ENCODE peak calls at places on chromosome X, in five cellular contexts. N is lower lobe of right lung, Q is lower leg skin, S is cardiac muscle cell, W is GM20000. Z is an unnamed sample.

GRCh38 chrX:102129473-102129872 is 4.0 kb downstream of the TCEAL2 start:
- DNase-seq in W (no peak), S (peak), Q (no peak), N (no peak), Z (no peak)

GRCh38 chrX:14529288-14529989 is at the start of gene GLRA2:
- DNase-seq in Q (no peak), N (no peak), S (peak), W (peak), Z (no peak)

GRCh38 chrX:3231766-3232165 is 114.7 kb downstream of the MXRA5 start:
- DNase-seq in N (no peak), Q (no peak), S (peak), W (no peak), Z (no peak)

GRCh38 chrX:121064579-121064978 is 17.2 kb downstream of the GLUD2 start:
- DNase-seq in W (no peak), N (no peak), Q (no peak), S (no peak), Z (no peak)

GRCh38 chrX:140661657-140662056 is 47.9 kb upstream of the LINC00632 start:
- DNase-seq in N (no peak), W (no peak), Q (no peak), S (peak), Z (no peak)

GRCh38 chrX:72569786-72570185 is 2.9 kb downstream of the HDAC8 start:
- DNase-seq in W (no peak), Q (no peak), S (peak), N (no peak), Z (no peak)

GRCh38 chrX:140505421-140506337 is 810 bp upstream of the SOX3 start:
- DNase-seq in N (no peak), W (no peak), S (no peak), Q (no peak), Z (no peak)

GRCh38 chrX:149370097-149370496 is 135.0 kb downstream of the IDS start:
- DNase-seq in W (no peak), S (no peak), Q (no peak), N (no peak), Z (no peak)

GRCh38 chrX:97401586-97402101 is 517.9 kb downstream of the RPA4 start:
- DNase-seq in S (no peak), W (no peak), Q (no peak), N (no peak), Z (no peak)

GRCh38 chrX:6226053-6226645 is 2.5 kb downstream of the NLGN4X start:
- DNase-seq in W (no peak), Q (no peak), N (no peak), S (no peak), Z (no peak)

GRCh38 chrX:136128743-136129142 is 18.6 kb upstream of the FHL1 start:
- DNase-seq in S (no peak), W (no peak), Q (no peak), N (no peak), Z (no peak)

GRCh38 chrX:18992829-18993228 is 8.9 kb upstream of the PHKA2 start:
- DNase-seq in Q (no peak), S (no peak), W (no peak), N (no peak), Z (no peak)

GRCh38 chrX:40169193-40170086 is 71.7 kb upstream of the BCOR start:
- DNase-seq in W (peak), S (peak), Q (no peak), N (peak), Z (no peak)
- TF ChIP-seq CTCF in W (peak), S (peak), Q (no peak), N (peak), Z (no peak)

DNA sequence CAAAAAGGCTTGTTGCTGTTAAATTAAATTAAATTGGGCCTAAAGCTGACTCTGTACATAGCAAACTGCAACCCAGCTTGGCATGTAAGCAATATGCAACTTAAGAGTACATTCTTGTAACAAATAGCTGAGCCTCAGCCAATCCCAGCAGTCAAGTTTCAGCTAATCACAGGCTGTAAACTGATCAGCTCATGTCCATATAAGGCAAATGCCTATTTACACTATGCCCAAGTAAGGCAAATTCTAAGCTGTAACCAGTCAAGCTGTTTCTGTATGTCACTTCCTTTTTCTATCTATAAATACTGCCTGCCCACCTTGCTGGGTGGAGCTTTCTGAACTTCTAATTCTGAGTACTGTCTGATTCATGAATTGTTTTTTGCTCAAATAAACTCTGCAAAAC is 429.1 kb upstream of the FTHL17 start:
- DNase-seq in Q (no peak), N (no peak), W (no peak), S (peak), Z (no peak)
- TF ChIP-seq CTCF in Q (no peak), N (no peak), W (no peak), S (no peak), Z (no peak)

DNA sequence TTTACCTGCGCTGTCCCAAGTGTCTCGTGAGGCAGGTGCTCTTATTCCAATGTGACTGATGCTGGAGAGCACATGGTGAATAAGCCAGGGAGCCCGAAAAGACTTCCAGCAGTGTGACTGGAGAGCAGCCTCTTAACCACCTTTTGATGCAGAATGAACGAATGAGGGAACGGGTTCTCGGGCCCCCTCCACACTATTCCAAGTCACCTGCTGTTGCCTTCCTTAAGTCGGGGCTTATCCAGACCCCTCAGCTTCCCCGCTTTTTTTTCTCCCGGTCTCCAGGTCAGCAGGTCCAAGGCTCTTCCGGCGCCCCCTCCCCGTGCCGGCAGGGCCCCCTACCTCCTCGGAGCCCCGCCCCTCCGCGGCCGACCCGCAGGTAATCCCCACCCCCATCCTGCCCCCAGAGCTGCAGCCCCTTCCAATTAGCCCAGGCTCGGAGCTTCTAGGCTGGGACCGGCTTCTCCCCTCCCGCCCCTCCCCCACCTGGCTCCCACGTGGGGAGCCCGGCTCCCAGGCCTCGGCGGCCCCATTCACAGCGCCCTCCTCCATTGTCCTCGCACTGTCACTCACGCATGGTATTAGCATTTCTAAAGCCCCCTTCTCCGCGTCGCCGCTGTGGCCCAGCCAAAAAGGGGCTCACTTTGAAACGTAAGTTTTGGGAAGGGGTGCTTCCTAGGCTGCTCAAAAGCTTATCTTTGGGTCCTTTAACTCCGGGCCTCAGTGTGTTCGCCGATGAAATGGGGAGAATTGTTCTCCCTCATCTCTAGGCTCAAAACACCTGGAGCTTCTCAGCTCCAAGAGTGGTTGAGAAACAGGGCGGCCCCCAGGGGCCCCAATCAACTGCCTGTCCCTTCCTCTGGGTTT is 56.2 kb upstream of the PJA1 start:
- DNase-seq in W (no peak), S (no peak), N (no peak), Q (peak), Z (no peak)
- TF ChIP-seq CTCF in W (no peak), S (no peak), N (no peak), Q (no peak), Z (no peak)

GRCh38 chrX:13167444-13168207 is 123.2 kb upstream of the FAM9C start:
- DNase-seq in W (peak), Q (no peak), S (peak), N (no peak), Z (no peak)

GRCh38 chrX:13165266-13165665 is 120.8 kb upstream of the FAM9C start:
- DNase-seq in Q (no peak), W (no peak), S (peak), N (no peak), Z (no peak)

GRCh38 chrX:13165747-13166146 is 121.3 kb upstream of the FAM9C start:
- DNase-seq in Q (no peak), S (no peak), N (no peak), W (no peak), Z (no peak)

GRCh38 chrX:13162772-13163171 is 118.4 kb upstream of the FAM9C start:
- DNase-seq in W (no peak), S (no peak), N (no peak), Q (no peak), Z (no peak)

GRCh38 chrX:13164611-13165010 is 120.2 kb upstream of the FAM9C start:
- DNase-seq in N (no peak), S (no peak), Q (no peak), W (no peak), Z (no peak)
- TF ChIP-seq CTCF in N (no peak), S (no peak), Q (no peak), W (no peak), Z (no peak)